ENCODE peak calls at places on chromosomes 3 and 15, in nine cellular contexts. C is T-helper 1 cell; P is OCI-LY7; S is NCI-H446 treated with DMSO at 0.1 percent for 48 hours; E is CD4-positive, alpha-beta T cell; M is PC-3; N is naive thymus-derived CD4-positive, alpha-beta T cell; Z is lower lobe of right lung; Q is mesothelial cell of epicardium. D is an unnamed sample.
A peak's percentile ranks its signal among the peaks of the same experiment; 100 is the strongest.

GRCh38 chr3:110420158-110420641 is 651.4 kb upstream of the NECTIN3 start:
- DNase-seq in N (no peak), Z (no peak), M (peak; percentile 94), C (no peak), Q (no peak), S (no peak), P (no peak), E (no peak), D (no peak)

GRCh38 chr3:140931801-140932200 is 9.8 kb upstream of the SLC25A36 start:
- DNase-seq in E (no peak), Z (no peak), M (no peak), C (no peak), Q (no peak), N (no peak), S (no peak), P (no peak), D (no peak)

GRCh38 chr15:59594493-59594942 is 17.1 kb upstream of the GCNT3 start:
- DNase-seq in Q (no peak), Z (no peak), C (no peak), N (no peak), M (peak; percentile 71), E (no peak), P (no peak), S (no peak), D (no peak)

GRCh38 chr3:42906085-42906904 is at the start of gene ZNF662:
- DNase-seq in C (no peak), S (no peak), Q (no peak), M (no peak), P (no peak), Z (peak; percentile 57), N (peak; percentile 39), E (no peak), D (no peak)

GRCh38 chr3:189457666-189458065 is 173.5 kb upstream of the TP63 start:
- DNase-seq in Q (no peak), M (no peak), C (no peak), P (no peak), Z (no peak), E (no peak), S (no peak), N (no peak), D (no peak)

GRCh38 chr3:40068647-40069046 is 240.9 kb upstream of the EIF1B start:
- DNase-seq in M (no peak), N (no peak), E (no peak), C (no peak), Q (no peak), S (no peak), Z (no peak), P (no peak), D (no peak)

GRCh38 chr3:155238845-155239244 is 54.6 kb downstream of the STRIT1 start:
- DNase-seq in S (no peak), M (no peak), P (no peak), C (no peak), N (no peak), Z (no peak), E (no peak), Q (no peak), D (no peak)

GRCh38 chr3:49248828-49249227 is 28.2 kb downstream of the C3orf62 start:
- DNase-seq in E (no peak), P (no peak), N (no peak), S (no peak), C (no peak), Z (no peak), Q (no peak), M (no peak), D (no peak)

GRCh38 chr15:60328852-60329443 is 68.8 kb downstream of the ANXA2 start:
- DNase-seq in M (peak; percentile 53), Z (no peak), E (no peak), P (peak; percentile 19), Q (no peak), C (no peak), N (peak; percentile 5), S (no peak), D (no peak)

GRCh38 chr3:53069422-53070068 is 23.7 kb upstream of the SFMBT1 start:
- DNase-seq in N (no peak), C (no peak), Z (no peak), E (no peak), S (no peak), M (no peak), Q (no peak), P (no peak), D (no peak)

GRCh38 chr3:164533275-164533674 is 545.0 kb downstream of the SI start:
- DNase-seq in M (peak; percentile 73), S (no peak), C (no peak), Z (no peak), N (no peak), E (no peak), P (no peak), Q (no peak), D (no peak)

GRCh38 chr15:63340353-63340752 is 41.3 kb downstream of the CA12 start:
- DNase-seq in E (no peak), S (no peak), P (no peak), M (no peak), C (no peak), Z (no peak), Q (no peak), N (no peak), D (no peak)

GRCh38 chr3:31710123-31710841 is 177.6 kb downstream of the STT3B start:
- DNase-seq in S (no peak), N (no peak), C (no peak), Z (no peak), Q (no peak), E (no peak), P (peak; percentile 13), M (no peak), D (no peak)

GRCh38 chr15:25171856-25172687 is 217.3 kb downstream of the SNRPN start:
- DNase-seq in Q (peak; percentile 29), S (no peak), M (no peak), P (no peak), E (no peak), C (peak; percentile 4), N (no peak), Z (peak; percentile 10), D (peak; percentile 5)

GRCh38 chr3:4245671-4246070 is 57.5 kb upstream of the SETMAR start:
- DNase-seq in S (no peak), P (no peak), E (no peak), C (no peak), M (peak; percentile 4), Z (no peak), N (no peak), Q (no peak), D (no peak)

GRCh38 chr15:97012986-97013385 is 682.5 kb downstream of the NR2F2 start:
- DNase-seq in S (no peak), P (no peak), E (no peak), C (no peak), N (no peak), Z (no peak), Q (no peak), M (no peak), D (no peak)

GRCh38 chr3:192750201-192750600 is 22.9 kb upstream of the FGF12 start:
- DNase-seq in Q (no peak), Z (no peak), M (no peak), C (no peak), E (no peak), P (no peak), S (no peak), N (no peak), D (no peak)

GRCh38 chr15:65248506-65248905 is 37.2 kb upstream of the CILP start:
- DNase-seq in E (no peak), Z (no peak), M (no peak), N (no peak), P (no peak), S (no peak), C (no peak), Q (no peak), D (no peak)

GRCh38 chr3:161371441-161372320 is at the start of gene SPTSSB:
- DNase-seq in C (peak; percentile 12), N (peak; percentile 44), P (no peak), Z (peak; percentile 52), M (peak; percentile 96), S (no peak), Q (peak; percentile 73), E (peak; percentile 20), D (no peak)

GRCh38 chr15:99412626-99413025 is 153.2 kb upstream of the MEF2A start:
- DNase-seq in P (no peak), Q (no peak), E (no peak), S (no peak), Z (no peak), N (no peak), C (no peak), M (no peak), D (no peak)

GRCh38 chr3:149784064-149784704 is 8.2 kb downstream of the ANKUB1 start:
- DNase-seq in C (no peak), S (no peak), Q (no peak), E (no peak), M (peak; percentile 7), Z (no peak), P (no peak), N (no peak), D (no peak)

GRCh38 chr3:184765730-184766074 is 46.3 kb upstream of the VPS8 start:
- DNase-seq in C (no peak), S (no peak), Z (no peak), Q (no peak), N (no peak), P (peak; percentile 67), E (no peak), M (peak; percentile 60), D (no peak)

GRCh38 chr3:38354588-38355344 is 8.2 kb downstream of the XYLB start:
- DNase-seq in C (no peak), P (no peak), Q (peak; percentile 34), M (peak; percentile 78), N (no peak), Z (no peak), E (no peak), S (peak; percentile 62), D (no peak)

GRCh38 chr3:152031321-152031720 is 157.9 kb downstream of the SUCNR1 start:
- DNase-seq in S (no peak), C (no peak), M (no peak), E (no peak), P (no peak), Q (no peak), Z (no peak), N (no peak), D (no peak)

GRCh38 chr15:64783796-64784195 is 8.4 kb upstream of the RBPMS2 start:
- DNase-seq in Q (no peak), P (no peak), M (no peak), N (no peak), Z (no peak), C (no peak), E (no peak), S (no peak), D (no peak)

GRCh38 chr3:34106879-34107278 is 308.4 kb downstream of the PDCD6IP start:
- DNase-seq in N (no peak), C (no peak), M (peak; percentile 41), Q (peak; percentile 42), P (peak; percentile 61), Z (no peak), E (no peak), S (no peak), D (no peak)

GRCh38 chr3:68878322-68878721 is 54.0 kb downstream of the TAFA4 start:
- DNase-seq in C (no peak), S (no peak), P (peak; percentile 16), N (peak; percentile 9), M (peak; percentile 21), E (no peak), Q (no peak), Z (no peak), D (no peak)

GRCh38 chr3:35648347-35648746 is 9.0 kb downstream of the ARPP21 start:
- DNase-seq in C (no peak), Q (no peak), P (no peak), E (no peak), Z (no peak), S (peak; percentile 66), N (no peak), M (no peak), D (no peak)

GRCh38 chr3:173584093-173584833 is 186.7 kb downstream of the NLGN1 start:
- DNase-seq in E (no peak), Q (peak; percentile 50), Z (no peak), C (no peak), M (peak; percentile 60), P (peak; percentile 6), S (peak; percentile 70), N (no peak), D (no peak)

GRCh38 chr3:184155644-184156521 is 706 bp downstream of the DVL3 start:
- DNase-seq in Q (peak; percentile 54), S (no peak), Z (peak; percentile 68), C (no peak), P (peak; percentile 50), M (peak; percentile 33), N (no peak), E (no peak), D (peak; percentile 39)

GRCh38 chr3:166284994-166285393 is 447.8 kb upstream of the BCHE start:
- DNase-seq in S (no peak), Q (no peak), C (no peak), E (no peak), P (no peak), Z (no peak), M (peak; percentile 69), N (no peak), D (no peak)